ENCODE peak calls at places on chromosomes 6 and 20, in eight cellular contexts. B is T-helper 22 cell; V is stomach; R is fibroblast of the conjunctiva; Q is activated CD4-positive, alpha-beta T cell treated with anti-CD3 and anti-CD28 coated beads for 1 hour; P is H9; W is GF-D8; Z is iris pigment epithelial cell. D is an unnamed sample.

GRCh38 chr6:109453594-109454482 is 1.7 kb downstream of the MICAL1 start:
- DNase-seq in B (no peak), V (no peak), R (peak; percentile 41), Q (peak; percentile 7), P (no peak), W (no peak), Z (no peak), D (peak; percentile 59)

GRCh38 chr20:4166726-4167035 is 151.3 kb upstream of the RNF24 start:
- DNase-seq in B (no peak), V (no peak), R (no peak), Q (no peak), P (no peak), W (no peak), Z (no peak), D (no peak)

GRCh38 chr6:51514396-51515051 is 572.9 kb downstream of the PKHD1 start:
- DNase-seq in B (no peak), V (no peak), R (peak; percentile 35), Q (no peak), P (no peak), W (no peak), Z (peak; percentile 76), D (no peak)

GRCh38 chr6:20952605-20953004 is 418.3 kb downstream of the CDKAL1 start:
- DNase-seq in B (no peak), V (no peak), R (peak; percentile 8), Q (no peak), P (peak; percentile 27), W (no peak), Z (peak; percentile 75), D (no peak)

GRCh38 chr6:4134841-4135664 is at the start of gene ECI2:
- DNase-seq in B (peak; percentile 31), V (peak; percentile 65), R (peak; percentile 14), Q (peak; percentile 35), P (no peak), W (peak; percentile 21), Z (peak; percentile 50), D (peak; percentile 77)

GRCh38 chr6:53461041-53461656 is 83.8 kb downstream of the GCLC start:
- DNase-seq in B (no peak), V (no peak), R (no peak), Q (no peak), P (no peak), W (peak; percentile 22), Z (no peak), D (no peak)

GRCh38 chr6:151025076-151025475 is 159.6 kb downstream of the MTHFD1L start:
- DNase-seq in B (no peak), V (no peak), R (no peak), Q (no peak), P (no peak), W (no peak), Z (no peak), D (no peak)

GRCh38 chr6:109892451-109893435 is 85.4 kb upstream of the GPR6 start:
- DNase-seq in B (no peak), V (peak; percentile 77), R (no peak), Q (no peak), P (peak; percentile 52), W (no peak), Z (no peak), D (peak; percentile 41)

GRCh38 chr20:51749674-51750036 is 18.5 kb downstream of the ATP9A start:
- DNase-seq in B (no peak), V (no peak), R (no peak), Q (no peak), P (no peak), W (no peak), Z (peak; percentile 54), D (no peak)

GRCh38 chr6:126804255-126805064 is 314.0 kb upstream of the RSPO3 start:
- DNase-seq in B (no peak), V (no peak), R (peak; percentile 42), Q (no peak), P (no peak), W (no peak), Z (peak; percentile 57), D (peak; percentile 20)

D was measured in H7.